ENCODE peak calls at places on chromosomes 16 and 17, in eight cellular contexts. W, L, V, B, X, M, E and U are unnamed samples.

GRCh38 chr17:1899403-1900000 is 69.7 kb downstream of the RPA1 start:
- DNase-seq in X (no peak), M (no peak), E (no peak), B (no peak), W (no peak), V (no peak), L (no peak), U (no peak)

GRCh38 chr17:72321886-72322285 is 201.1 kb downstream of the SOX9 start:
- DNase-seq in M (no peak), L (no peak), W (no peak), V (no peak), E (no peak), B (no peak), X (no peak), U (no peak)

GRCh38 chr16:57167951-57168350 is 17.9 kb downstream of the PSME3IP1 start:
- DNase-seq in E (peak), L (peak), B (no peak), X (no peak), W (peak), V (no peak), M (peak), U (no peak)

GRCh38 chr16:67372664-67373063 is 20.6 kb downstream of the TPPP3 start:
- DNase-seq in W (no peak), M (no peak), L (no peak), V (no peak), B (no peak), E (no peak), X (no peak), U (no peak)

GRCh38 chr17:43814714-43815113 is 18.2 kb downstream of the MPP3 start:
- DNase-seq in V (no peak), X (no peak), L (no peak), E (no peak), M (no peak), B (no peak), W (no peak), U (no peak)

GRCh38 chr17:79027925-79028491 is 4.0 kb downstream of the C1QTNF1 start:
- DNase-seq in X (no peak), W (no peak), B (no peak), V (no peak), E (no peak), M (no peak), L (no peak), U (no peak)

GRCh38 chr17:76500745-76501017 is 542 bp downstream of the RHBDF2 start:
- DNase-seq in E (no peak), V (no peak), W (no peak), M (no peak), L (no peak), X (no peak), B (peak), U (no peak)

GRCh38 chr17:12730931-12731521 is 58.3 kb upstream of the ARHGAP44 start:
- DNase-seq in B (no peak), X (peak), L (peak), W (no peak), V (peak), M (no peak), E (no peak), U (no peak)

GRCh38 chr17:77098884-77099545 is 41.8 kb upstream of the SEC14L1 start:
- DNase-seq in V (no peak), E (no peak), X (no peak), B (no peak), M (no peak), L (no peak), W (peak), U (no peak)

GRCh38 chr16:11370084-11370931 is 25.0 kb downstream of the RMI2 start:
- DNase-seq in X (no peak), W (no peak), L (no peak), B (no peak), V (no peak), E (no peak), M (no peak), U (peak)

GRCh38 chr16:83903739-83904138 is 4.8 kb downstream of the MLYCD start:
- DNase-seq in M (no peak), W (no peak), X (no peak), V (peak), B (no peak), L (peak), E (no peak), U (no peak)

GRCh38 chr16:35573407-35573806 is 2114.0 kb downstream of the TP53TG3F start:
- DNase-seq in W (no peak), E (no peak), B (no peak), V (no peak), X (no peak), M (no peak), L (no peak), U (no peak)

GRCh38 chr17:1487939-1488825 is 4.3 kb downstream of the MYO1C start:
- DNase-seq in B (peak), V (peak), E (peak), W (peak), M (peak), X (peak), L (peak), U (peak)